ENCODE peak calls at places on chromosomes 1 and 21, in six cellular contexts. One of them, this sample, is unnamed.

GRCh38 chr1:228084797-228085196 is 2.3 kb downstream of the ARF1 start:
- DNase-seq in mesothelial cell of epicardium: no peak
- DNase-seq in HFF-Myc: no peak
- DNase-seq in HTR-8/SVneo: no peak
- DNase-seq in activated effector memory CD4-positive, alpha-beta T cell treated with Interleukin-2 at 50 U/mL for 16 hours: no peak
- DNase-seq in activated T-cell treated with anti-CD3 and anti-CD28 coated beads, Interleukin-2, amount 50 U/mL, for 4 hours: no peak
- DNase-seq in this sample: no peak

GRCh38 chr21:45537746-45538291 is 4.4 kb downstream of the SLC19A1 start:
- DNase-seq in activated effector memory CD4-positive, alpha-beta T cell treated with Interleukin-2 at 50 U/mL for 16 hours: no peak
- DNase-seq in HTR-8/SVneo: no peak
- DNase-seq in mesothelial cell of epicardium: peak; percentile 8
- DNase-seq in HFF-Myc: no peak
- DNase-seq in activated T-cell treated with anti-CD3 and anti-CD28 coated beads, Interleukin-2, amount 50 U/mL, for 4 hours: no peak
- DNase-seq in this sample: no peak

GRCh38 chr1:220921498-220921897 is 42.3 kb downstream of the HLX start:
- DNase-seq in activated effector memory CD4-positive, alpha-beta T cell treated with Interleukin-2 at 50 U/mL for 16 hours: no peak
- DNase-seq in activated T-cell treated with anti-CD3 and anti-CD28 coated beads, Interleukin-2, amount 50 U/mL, for 4 hours: no peak
- DNase-seq in HTR-8/SVneo: no peak
- DNase-seq in mesothelial cell of epicardium: no peak
- DNase-seq in HFF-Myc: no peak
- DNase-seq in this sample: no peak

GRCh38 chr21:34072145-34073031 is 990 bp upstream of the MRPS6 start:
- DNase-seq in activated effector memory CD4-positive, alpha-beta T cell treated with Interleukin-2 at 50 U/mL for 16 hours: no peak
- DNase-seq in activated T-cell treated with anti-CD3 and anti-CD28 coated beads, Interleukin-2, amount 50 U/mL, for 4 hours: peak; percentile 15
- DNase-seq in HTR-8/SVneo: no peak
- DNase-seq in mesothelial cell of epicardium: no peak
- DNase-seq in HFF-Myc: no peak
- DNase-seq in this sample: no peak

GRCh38 chr1:116287341-116288200 is 85.5 kb upstream of the ATP1A1 start:
- DNase-seq in HTR-8/SVneo: no peak
- DNase-seq in HFF-Myc: no peak
- DNase-seq in activated T-cell treated with anti-CD3 and anti-CD28 coated beads, Interleukin-2, amount 50 U/mL, for 4 hours: no peak
- DNase-seq in mesothelial cell of epicardium: no peak
- DNase-seq in activated effector memory CD4-positive, alpha-beta T cell treated with Interleukin-2 at 50 U/mL for 16 hours: no peak
- DNase-seq in this sample: no peak

GRCh38 chr1:199929556-199929955 is 98.0 kb upstream of the NR5A2 start:
- DNase-seq in activated effector memory CD4-positive, alpha-beta T cell treated with Interleukin-2 at 50 U/mL for 16 hours: no peak
- DNase-seq in mesothelial cell of epicardium: no peak
- DNase-seq in activated T-cell treated with anti-CD3 and anti-CD28 coated beads, Interleukin-2, amount 50 U/mL, for 4 hours: no peak
- DNase-seq in HFF-Myc: no peak
- DNase-seq in HTR-8/SVneo: no peak
- DNase-seq in this sample: no peak

GRCh38 chr1:10760566-10761502 is 35.6 kb downstream of the CASZ1 start:
- DNase-seq in activated effector memory CD4-positive, alpha-beta T cell treated with Interleukin-2 at 50 U/mL for 16 hours: no peak
- DNase-seq in mesothelial cell of epicardium: no peak
- DNase-seq in HFF-Myc: no peak
- DNase-seq in HTR-8/SVneo: no peak
- DNase-seq in activated T-cell treated with anti-CD3 and anti-CD28 coated beads, Interleukin-2, amount 50 U/mL, for 4 hours: no peak
- DNase-seq in this sample: no peak

GRCh38 chr21:27060190-27060589 is 93.3 kb upstream of the ADAMTS5 start:
- DNase-seq in mesothelial cell of epicardium: no peak
- DNase-seq in activated effector memory CD4-positive, alpha-beta T cell treated with Interleukin-2 at 50 U/mL for 16 hours: no peak
- DNase-seq in activated T-cell treated with anti-CD3 and anti-CD28 coated beads, Interleukin-2, amount 50 U/mL, for 4 hours: no peak
- DNase-seq in HFF-Myc: no peak
- DNase-seq in HTR-8/SVneo: no peak
- DNase-seq in this sample: no peak

GRCh38 chr1:223393275-223394214 is at the start of gene CCDC185:
- DNase-seq in HTR-8/SVneo: no peak
- DNase-seq in activated effector memory CD4-positive, alpha-beta T cell treated with Interleukin-2 at 50 U/mL for 16 hours: no peak
- DNase-seq in mesothelial cell of epicardium: no peak
- DNase-seq in HFF-Myc: no peak
- DNase-seq in activated T-cell treated with anti-CD3 and anti-CD28 coated beads, Interleukin-2, amount 50 U/mL, for 4 hours: no peak
- DNase-seq in this sample: no peak

GRCh38 chr1:65825736-65826135 is 33.0 kb downstream of the PDE4B start:
- DNase-seq in activated effector memory CD4-positive, alpha-beta T cell treated with Interleukin-2 at 50 U/mL for 16 hours: no peak
- DNase-seq in mesothelial cell of epicardium: no peak
- DNase-seq in HTR-8/SVneo: peak; percentile 10
- DNase-seq in HFF-Myc: no peak
- DNase-seq in activated T-cell treated with anti-CD3 and anti-CD28 coated beads, Interleukin-2, amount 50 U/mL, for 4 hours: no peak
- DNase-seq in this sample: no peak

GRCh38 chr1:218164930-218165686 is 120.0 kb upstream of the RRP15 start:
- DNase-seq in mesothelial cell of epicardium: no peak
- DNase-seq in HFF-Myc: no peak
- DNase-seq in activated T-cell treated with anti-CD3 and anti-CD28 coated beads, Interleukin-2, amount 50 U/mL, for 4 hours: no peak
- DNase-seq in HTR-8/SVneo: peak; percentile 14
- DNase-seq in activated effector memory CD4-positive, alpha-beta T cell treated with Interleukin-2 at 50 U/mL for 16 hours: no peak
- DNase-seq in this sample: peak; percentile 19

GRCh38 chr1:81950037-81950436 is 149.3 kb downstream of the ADGRL2 start:
- DNase-seq in HFF-Myc: no peak
- DNase-seq in mesothelial cell of epicardium: no peak
- DNase-seq in activated effector memory CD4-positive, alpha-beta T cell treated with Interleukin-2 at 50 U/mL for 16 hours: no peak
- DNase-seq in HTR-8/SVneo: no peak
- DNase-seq in activated T-cell treated with anti-CD3 and anti-CD28 coated beads, Interleukin-2, amount 50 U/mL, for 4 hours: no peak
- DNase-seq in this sample: no peak

GRCh38 chr1:152047607-152047953 is 10.8 kb upstream of the S100A11 start:
- DNase-seq in mesothelial cell of epicardium: no peak
- DNase-seq in HTR-8/SVneo: peak; percentile 15
- DNase-seq in activated effector memory CD4-positive, alpha-beta T cell treated with Interleukin-2 at 50 U/mL for 16 hours: no peak
- DNase-seq in HFF-Myc: no peak
- DNase-seq in activated T-cell treated with anti-CD3 and anti-CD28 coated beads, Interleukin-2, amount 50 U/mL, for 4 hours: peak; percentile 9
- DNase-seq in this sample: no peak

GRCh38 chr1:196651637-196652215 is at the start of gene CFH:
- DNase-seq in HFF-Myc: peak; percentile 48
- DNase-seq in mesothelial cell of epicardium: no peak
- DNase-seq in activated T-cell treated with anti-CD3 and anti-CD28 coated beads, Interleukin-2, amount 50 U/mL, for 4 hours: no peak
- DNase-seq in activated effector memory CD4-positive, alpha-beta T cell treated with Interleukin-2 at 50 U/mL for 16 hours: no peak
- DNase-seq in HTR-8/SVneo: peak; percentile 14
- DNase-seq in this sample: no peak

GRCh38 chr1:195604287-195604686 is 1004.0 kb downstream of the KCNT2 start:
- DNase-seq in HFF-Myc: peak; percentile 12
- DNase-seq in activated T-cell treated with anti-CD3 and anti-CD28 coated beads, Interleukin-2, amount 50 U/mL, for 4 hours: no peak
- DNase-seq in mesothelial cell of epicardium: no peak
- DNase-seq in activated effector memory CD4-positive, alpha-beta T cell treated with Interleukin-2 at 50 U/mL for 16 hours: no peak
- DNase-seq in HTR-8/SVneo: peak; percentile 27
- DNase-seq in this sample: no peak

GRCh38 chr1:27366411-27367159 is at the start of gene MAP3K6:
- DNase-seq in activated T-cell treated with anti-CD3 and anti-CD28 coated beads, Interleukin-2, amount 50 U/mL, for 4 hours: peak; percentile 25
- DNase-seq in mesothelial cell of epicardium: no peak
- DNase-seq in HTR-8/SVneo: peak; percentile 70
- DNase-seq in activated effector memory CD4-positive, alpha-beta T cell treated with Interleukin-2 at 50 U/mL for 16 hours: peak; percentile 26
- DNase-seq in HFF-Myc: no peak
- DNase-seq in this sample: no peak

GRCh38 chr1:208216062-208216461 is 28.1 kb downstream of the PLXNA2 start:
- DNase-seq in activated effector memory CD4-positive, alpha-beta T cell treated with Interleukin-2 at 50 U/mL for 16 hours: no peak
- DNase-seq in HTR-8/SVneo: no peak
- DNase-seq in mesothelial cell of epicardium: no peak
- DNase-seq in activated T-cell treated with anti-CD3 and anti-CD28 coated beads, Interleukin-2, amount 50 U/mL, for 4 hours: no peak
- DNase-seq in HFF-Myc: no peak
- DNase-seq in this sample: no peak

GRCh38 chr1:224432672-224433040 is 1.9 kb downstream of the WDR26 start:
- DNase-seq in HFF-Myc: no peak
- DNase-seq in activated effector memory CD4-positive, alpha-beta T cell treated with Interleukin-2 at 50 U/mL for 16 hours: no peak
- DNase-seq in activated T-cell treated with anti-CD3 and anti-CD28 coated beads, Interleukin-2, amount 50 U/mL, for 4 hours: no peak
- DNase-seq in HTR-8/SVneo: no peak
- DNase-seq in mesothelial cell of epicardium: no peak
- DNase-seq in this sample: no peak

GRCh38 chr21:33767960-33768359 is 125.7 kb downstream of the ITSN1 start:
- DNase-seq in activated effector memory CD4-positive, alpha-beta T cell treated with Interleukin-2 at 50 U/mL for 16 hours: no peak
- DNase-seq in mesothelial cell of epicardium: no peak
- DNase-seq in activated T-cell treated with anti-CD3 and anti-CD28 coated beads, Interleukin-2, amount 50 U/mL, for 4 hours: no peak
- DNase-seq in HTR-8/SVneo: no peak
- DNase-seq in HFF-Myc: no peak
- DNase-seq in this sample: no peak

GRCh38 chr1:246428542-246429308 is 78.4 kb downstream of the SMYD3 start:
- DNase-seq in activated effector memory CD4-positive, alpha-beta T cell treated with Interleukin-2 at 50 U/mL for 16 hours: no peak
- DNase-seq in HFF-Myc: no peak
- DNase-seq in mesothelial cell of epicardium: no peak
- DNase-seq in activated T-cell treated with anti-CD3 and anti-CD28 coated beads, Interleukin-2, amount 50 U/mL, for 4 hours: no peak
- DNase-seq in HTR-8/SVneo: peak; percentile 40
- DNase-seq in this sample: no peak

GRCh38 chr1:70143052-70143659 is 62.2 kb downstream of the LRRC40 start:
- DNase-seq in HFF-Myc: peak; percentile 20
- DNase-seq in HTR-8/SVneo: peak; percentile 3
- DNase-seq in activated T-cell treated with anti-CD3 and anti-CD28 coated beads, Interleukin-2, amount 50 U/mL, for 4 hours: no peak
- DNase-seq in activated effector memory CD4-positive, alpha-beta T cell treated with Interleukin-2 at 50 U/mL for 16 hours: no peak
- DNase-seq in mesothelial cell of epicardium: no peak
- DNase-seq in this sample: no peak